ENCODE peak calls at places on chromosomes 11 and 22, in four cellular contexts. X is neuronal stem cell, R is IMR-90, U is neural progenitor cell. Q is an unnamed sample.

GRCh38 chr22:38718414-38718813 is 12.7 kb downstream of the GTPBP1 start:
- DNase-seq in X (no peak), R (peak), U (peak), Q (peak)

GRCh38 chr11:45928535-45929215 is 6.2 kb downstream of the LARGE2 start:
- DNase-seq in X (no peak), R (no peak), U (no peak), Q (no peak)

GRCh38 chr22:44698531-44699421 is 3.2 kb upstream of the PRR5 start:
- DNase-seq in X (peak), R (peak), U (peak), Q (peak)

GRCh38 chr11:16603890-16604783 is 134.3 kb upstream of the C11orf58 start:
- DNase-seq in X (peak), R (peak), U (peak), Q (no peak)

GRCh38 chr22:49525776-49526535 is 301.7 kb downstream of the BRD1 start:
- DNase-seq in X (no peak), R (no peak), U (no peak), Q (no peak)

GRCh38 chr11:88489030-88489429 is 151.5 kb upstream of the CTSC start:
- DNase-seq in X (no peak), R (peak), U (no peak), Q (no peak)

GRCh38 chr22:24413726-24414385 is 13.5 kb upstream of the ADORA2A start:
- DNase-seq in X (no peak), R (no peak), U (no peak), Q (no peak)

GRCh38 chr11:103659743-103660142 is 376.7 kb upstream of the DDI1 start:
- DNase-seq in X (no peak), R (peak), U (no peak), Q (no peak)

DNA sequence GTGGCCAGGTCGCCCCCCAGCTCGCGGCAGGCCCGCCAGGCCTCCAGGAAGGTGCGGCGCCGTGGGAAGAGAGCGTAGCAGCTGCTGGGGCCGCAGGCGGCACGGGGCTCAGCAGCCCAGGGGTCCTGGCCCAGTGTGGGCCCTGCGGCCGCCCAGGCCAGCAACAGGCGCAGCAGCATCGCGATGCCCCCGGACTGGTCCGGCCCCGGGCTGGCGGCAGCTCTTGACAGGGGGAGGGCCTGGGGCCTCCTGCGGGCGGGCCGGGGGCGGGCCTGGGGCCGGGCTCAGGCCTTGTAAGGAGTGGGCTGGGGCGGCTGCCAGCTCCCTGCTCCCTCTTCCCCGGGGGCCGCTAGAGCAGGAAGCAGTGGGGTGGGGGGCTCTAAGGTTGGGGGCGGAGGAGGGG is at the start of gene CD248:
- DNase-seq in X (no peak), R (peak), U (peak), Q (no peak)
- H3K4me3 ChIP-seq in X (no peak), R (peak), U (no peak), Q (peak)

GRCh38 chr11:129815596-129816461 is at the start of gene TMEM45B:
- DNase-seq in X (no peak), R (no peak), U (peak), Q (no peak)
- H3K4me3 ChIP-seq in X (peak), R (no peak), U (peak), Q (no peak)

DNA sequence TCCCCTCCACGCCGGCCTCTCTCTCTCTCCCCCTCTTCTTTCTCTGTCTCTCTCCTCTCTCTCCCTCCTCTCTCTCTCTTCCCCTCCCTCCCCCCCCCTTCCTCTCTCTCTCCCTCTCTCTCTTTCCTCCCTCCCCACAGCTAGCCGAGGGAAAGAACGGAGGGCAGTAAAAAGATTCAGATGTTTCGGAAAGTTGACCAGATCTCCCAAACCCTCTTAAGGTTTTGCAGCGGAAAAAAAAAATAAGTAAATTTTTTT is 188 bp upstream of the ALX4 start:
- DNase-seq in X (no peak), R (no peak), U (no peak), Q (no peak)
- H3K4me3 ChIP-seq in X (no peak), R (no peak), U (peak), Q (peak)

GRCh38 chr11:10181811-10182210 is 112.2 kb downstream of the SBF2 start:
- DNase-seq in X (no peak), R (peak), U (no peak), Q (peak)
- H3K4me3 ChIP-seq in X (no peak), R (no peak), U (no peak), Q (no peak)

GRCh38 chr11:61669417-61669816 is 10.8 kb upstream of the DAGLA start:
- DNase-seq in X (no peak), R (no peak), U (no peak), Q (no peak)

GRCh38 chr11:61671527-61671926 is 8.7 kb upstream of the DAGLA start:
- DNase-seq in X (no peak), R (no peak), U (peak), Q (no peak)

GRCh38 chr11:61666684-61667297 is 13.4 kb upstream of the DAGLA start:
- DNase-seq in X (no peak), R (no peak), U (no peak), Q (no peak)

GRCh38 chr11:61670626-61671025 is 9.6 kb upstream of the DAGLA start:
- DNase-seq in X (no peak), R (no peak), U (no peak), Q (no peak)

GRCh38 chr11:61667684-61668320 is 12.4 kb upstream of the DAGLA start:
- DNase-seq in X (no peak), R (no peak), U (peak), Q (no peak)
- H3K4me3 ChIP-seq in X (no peak), R (no peak), U (no peak), Q (no peak)

GRCh38 chr11:131770801-131771200 is 400.4 kb downstream of the NTM start:
- DNase-seq in X (no peak), R (peak), U (no peak), Q (no peak)
- H3K4me3 ChIP-seq in X (no peak), R (no peak), U (no peak), Q (no peak)

DNA sequence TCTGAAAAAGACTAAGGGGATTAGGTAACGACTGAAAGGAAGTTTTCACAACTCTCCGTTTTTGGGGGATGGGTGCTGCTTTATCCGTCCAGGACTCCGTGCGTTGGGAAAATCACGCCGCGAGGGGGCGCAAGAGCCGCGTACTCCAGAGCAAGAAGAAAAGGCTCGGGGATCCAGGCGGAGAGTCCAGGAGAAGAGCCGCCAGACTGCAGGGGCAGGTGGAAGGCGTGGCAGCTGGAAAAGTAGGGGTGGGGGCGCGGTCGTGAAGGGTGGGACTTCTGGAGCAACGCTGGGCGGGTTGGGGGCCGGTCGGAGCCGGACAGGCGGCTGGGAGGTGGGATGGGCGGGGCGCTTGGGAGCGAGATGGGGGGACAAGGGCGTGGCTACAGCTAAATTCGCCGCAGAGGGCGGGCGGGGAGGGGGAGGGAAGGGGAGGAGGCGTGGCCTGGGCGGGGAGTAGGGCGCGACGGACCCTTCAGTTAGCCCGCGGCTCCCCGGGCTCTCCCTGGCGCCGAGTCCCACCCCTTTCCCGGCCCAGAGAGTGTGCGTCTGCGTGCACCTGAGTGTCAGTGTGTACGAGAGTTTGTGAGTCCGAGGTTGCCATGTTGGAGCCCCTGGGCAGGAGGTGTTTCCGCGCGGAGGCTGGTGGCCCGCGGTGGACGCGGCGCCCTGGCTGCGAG is 613 bp upstream of the ARHGEF17 start:
- DNase-seq in X (peak), R (peak), U (peak), Q (peak)
- H3K4me3 ChIP-seq in X (peak), R (peak), U (peak), Q (peak)

DNA sequence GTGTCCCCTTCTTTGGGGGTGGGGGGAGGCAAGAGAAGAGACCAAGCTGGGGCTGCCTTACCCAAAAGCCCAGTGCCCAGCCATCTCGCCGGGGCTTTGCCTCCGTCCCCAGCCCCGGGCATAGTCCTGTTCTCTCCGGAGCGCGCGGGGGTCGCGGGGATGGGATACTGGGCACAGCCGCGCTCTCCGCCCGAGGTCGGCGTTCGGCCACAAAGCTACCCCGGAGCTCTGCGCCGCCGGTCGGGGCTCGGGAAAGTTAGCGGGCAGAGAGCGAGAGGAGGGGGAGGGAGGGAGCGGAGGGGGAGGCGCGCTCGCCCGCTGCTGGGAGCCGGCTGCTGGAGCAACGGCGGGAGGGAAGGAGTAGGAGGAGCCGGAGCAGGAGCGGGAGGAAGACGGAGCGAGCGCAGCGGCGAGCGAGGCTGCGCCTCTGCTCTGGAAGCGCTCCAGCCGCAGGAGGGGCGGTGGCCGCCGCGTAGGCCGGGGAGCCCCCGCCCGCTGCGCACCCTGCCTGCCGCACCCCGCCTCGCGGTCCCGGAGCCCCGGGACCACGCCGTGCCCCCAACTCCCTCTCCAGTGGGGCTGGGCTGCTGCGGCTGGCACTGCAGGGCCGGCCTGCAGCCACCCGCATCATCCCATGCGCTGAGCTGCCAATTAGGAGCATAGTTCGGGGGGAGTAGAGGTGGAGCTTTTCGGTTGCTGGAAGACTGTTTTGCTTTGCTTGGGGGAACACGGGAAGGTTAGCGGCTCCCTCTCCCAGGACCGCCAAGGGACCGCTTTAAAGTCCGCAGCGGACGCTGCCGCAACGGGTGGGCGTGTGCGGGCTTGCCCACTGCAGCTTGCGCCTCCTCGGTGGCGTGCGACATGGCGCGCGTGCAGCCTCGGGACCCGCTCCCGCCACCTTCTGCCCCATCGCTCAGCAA is at the start of gene SCN4B:
- DNase-seq in X (peak), R (peak), U (peak), Q (no peak)
- H3K4me3 ChIP-seq in X (peak), R (peak), U (peak), Q (peak)

Q was measured in HFF-Myc.